ENCODE peak calls at places on chromosomes 13 and 19, in ten cellular contexts. U is pancreas, S is NB4, W is neural crest cell, X is GM12865, Y is left lung, C is heart left ventricle, I is AG09309, Q is tibial nerve, L is OCI-LY7. G is an unnamed sample.

GRCh38 chr13:112587767-112588489 is at the start of gene TUBGCP3:
- DNase-seq in S (peak), U (peak), Y (peak), C (peak), Q (peak), I (peak), L (peak), W (peak), X (peak), G (peak)

GRCh38 chr13:78323848-78324247 is 279.5 kb downstream of the POU4F1 start:
- DNase-seq in W (no peak), U (no peak), I (no peak), X (no peak), C (no peak), L (no peak), Y (no peak), Q (no peak), S (no peak), G (no peak)

GRCh38 chr13:112696001-112696868 is 6.4 kb downstream of the ATP11A start:
- DNase-seq in I (no peak), W (no peak), L (no peak), U (no peak), X (no peak), Y (peak), Q (no peak), C (no peak), S (no peak), G (no peak)

GRCh38 chr13:75512253-75512652 is 25.4 kb downstream of the COMMD6 start:
- DNase-seq in S (no peak), Y (no peak), I (no peak), U (no peak), L (no peak), C (no peak), Q (no peak), X (peak), W (no peak), G (peak)

GRCh38 chr19:293436-294110 is 2.4 kb upstream of the PLPP2 start:
- DNase-seq in X (no peak), C (no peak), W (no peak), I (no peak), S (no peak), U (peak), L (no peak), Y (no peak), Q (no peak), G (no peak)

GRCh38 chr13:22027561-22027960 is 356.7 kb downstream of the FGF9 start:
- DNase-seq in C (no peak), Y (no peak), U (no peak), L (no peak), X (no peak), Q (no peak), W (no peak), I (no peak), S (no peak), G (no peak)

GRCh38 chr19:46704379-46705076 is 12.4 kb downstream of the PRKD2 start:
- DNase-seq in C (peak), Y (peak), L (peak), I (no peak), W (peak), S (peak), X (peak), U (peak), Q (peak), G (peak)

GRCh38 chr19:7492142-7493055 is 3.6 kb upstream of the PEX11G start:
- DNase-seq in I (peak), X (no peak), S (peak), U (no peak), Y (peak), W (no peak), L (no peak), C (no peak), Q (no peak), G (no peak)

GRCh38 chr19:29260477-29261317 is 47.7 kb upstream of the UQCRFS1 start:
- DNase-seq in Y (no peak), I (no peak), L (peak), S (peak), Q (no peak), W (peak), U (no peak), C (no peak), X (peak), G (no peak)

GRCh38 chr19:4454952-4455738 is 2.4 kb downstream of the UBXN6 start:
- DNase-seq in C (no peak), I (no peak), X (no peak), W (no peak), U (peak), Q (no peak), S (no peak), L (no peak), Y (no peak), G (no peak)

GRCh38 chr19:50418186-50419021 is at the start of gene SPIB:
- DNase-seq in W (no peak), S (peak), I (no peak), Y (no peak), Q (no peak), C (no peak), L (peak), X (peak), U (peak), G (peak)

GRCh38 chr13:101307181-101307701 is 109.1 kb downstream of the NALCN start:
- DNase-seq in S (no peak), W (no peak), C (no peak), Q (no peak), X (no peak), Y (no peak), U (no peak), I (peak), L (no peak), G (no peak)

GRCh38 chr13:51769455-51770127 is 34.4 kb downstream of the DHRS12 start:
- DNase-seq in X (no peak), C (no peak), S (no peak), Y (no peak), L (no peak), Q (peak), U (peak), W (no peak), I (no peak), G (no peak)

GRCh38 chr13:51768976-51769375 is 35.0 kb downstream of the DHRS12 start:
- DNase-seq in W (no peak), X (no peak), Q (no peak), I (no peak), U (peak), L (no peak), C (no peak), S (no peak), Y (no peak), G (no peak)

GRCh38 chr13:51770160-51770559 is 33.8 kb downstream of the DHRS12 start:
- DNase-seq in W (no peak), I (no peak), Q (no peak), U (no peak), X (no peak), C (no peak), L (no peak), Y (no peak), S (no peak), G (no peak)

GRCh38 chr13:51767100-51767499 is 36.9 kb downstream of the DHRS12 start:
- DNase-seq in I (no peak), Y (no peak), C (no peak), U (no peak), X (no peak), S (peak), L (no peak), W (no peak), Q (no peak), G (no peak)

DNA sequence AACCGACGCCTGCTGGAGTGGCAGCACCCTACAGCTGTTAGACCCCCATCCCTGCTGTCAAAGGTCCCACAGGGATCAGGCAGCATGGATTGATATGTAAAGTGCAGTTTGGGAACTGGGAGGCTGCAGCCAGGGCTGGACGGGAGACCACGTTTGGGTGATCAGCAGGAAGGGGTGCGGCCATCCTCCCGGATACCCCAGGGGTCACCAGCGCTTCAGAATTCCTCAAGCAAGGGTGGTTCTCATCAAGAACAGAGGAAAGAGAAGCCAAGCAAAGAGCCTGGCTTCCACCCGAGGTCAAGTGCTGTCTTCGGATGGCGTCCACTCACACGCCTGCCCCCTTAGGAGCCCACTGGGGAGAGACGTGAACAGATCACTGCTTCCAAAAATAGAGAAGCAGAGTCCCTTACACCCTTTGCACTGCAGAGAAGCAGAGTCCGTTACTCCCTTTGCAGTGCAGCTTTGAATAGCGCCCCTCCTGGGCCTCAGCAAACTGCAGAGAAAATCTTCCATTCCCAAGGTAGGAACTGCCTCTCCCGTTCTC is 35.5 kb downstream of the DHRS12 start:
- DNase-seq in U (no peak), X (no peak), Q (no peak), L (no peak), W (no peak), Y (no peak), S (no peak), I (no peak), C (no peak), G (no peak)
- TF ChIP-seq CTCF in U (no peak), X (no peak), Q (no peak), L (no peak), W (peak), Y (no peak), S (peak), I (no peak), C (peak), G (no peak)

GRCh38 chr13:66415444-66415843 is 814.7 kb downstream of the PCDH9 start:
- DNase-seq in S (no peak), X (no peak), U (no peak), C (no peak), I (no peak), Q (no peak), L (no peak), W (no peak), Y (no peak), G (no peak)
- TF ChIP-seq CTCF in S (no peak), X (no peak), U (no peak), C (no peak), I (no peak), Q (no peak), L (no peak), W (no peak), Y (no peak), G (no peak)

GRCh38 chr19:13029301-13029880 is 34.1 kb downstream of the NFIX start:
- DNase-seq in Q (no peak), X (no peak), W (no peak), I (no peak), S (no peak), L (no peak), Y (no peak), C (no peak), U (no peak), G (no peak)

GRCh38 chr19:13031917-13032623 is 36.8 kb downstream of the NFIX start:
- DNase-seq in X (no peak), Y (no peak), Q (peak), U (no peak), S (no peak), C (no peak), W (no peak), I (no peak), L (no peak), G (no peak)

GRCh38 chr19:13028027-13028426 is 32.8 kb downstream of the NFIX start:
- DNase-seq in U (no peak), L (no peak), S (no peak), C (no peak), X (no peak), Q (no peak), Y (no peak), W (no peak), I (no peak), G (no peak)

GRCh38 chr19:13027557-13027956 is 32.3 kb downstream of the NFIX start:
- DNase-seq in W (no peak), X (no peak), Q (no peak), U (no peak), S (no peak), Y (no peak), C (no peak), I (no peak), L (no peak), G (no peak)

DNA sequence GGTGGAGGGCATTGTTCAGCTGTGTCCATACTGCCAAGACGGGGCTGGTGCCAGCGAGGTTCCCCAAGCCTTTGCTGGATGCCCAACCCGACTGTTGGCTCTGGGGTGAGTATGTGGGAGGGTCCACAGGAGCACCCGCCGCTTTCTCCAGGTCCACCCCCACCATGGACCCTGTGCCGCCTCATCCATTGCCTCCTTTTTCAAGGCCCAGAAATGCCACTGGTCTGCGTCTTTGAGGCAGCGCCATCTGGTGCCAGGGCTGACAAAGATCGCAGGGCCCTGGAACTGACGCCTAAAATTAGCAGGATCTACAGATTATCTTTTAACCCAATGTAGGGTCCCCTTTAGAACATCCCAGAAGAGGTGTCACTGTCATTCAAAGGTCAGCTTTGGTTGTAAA is 34.6 kb downstream of the NFIX start:
- DNase-seq in L (peak), Y (no peak), I (no peak), W (no peak), U (no peak), Q (no peak), S (peak), X (peak), C (no peak), G (no peak)
- TF ChIP-seq CTCF in L (peak), Y (peak), I (peak), W (peak), U (no peak), Q (peak), S (peak), X (peak), C (peak), G (peak)

GRCh38 chr13:33757713-33758112 is 60.2 kb upstream of the RFC3 start:
- DNase-seq in Q (no peak), W (no peak), L (no peak), X (peak), S (no peak), I (no peak), Y (no peak), U (no peak), C (no peak), G (peak)

GRCh38 chr13:33764716-33765115 is 53.2 kb upstream of the RFC3 start:
- DNase-seq in Y (no peak), X (no peak), I (no peak), Q (no peak), W (no peak), C (no peak), U (no peak), L (no peak), S (no peak), G (no peak)

GRCh38 chr13:33758113-33758512 is 59.8 kb upstream of the RFC3 start:
- DNase-seq in C (no peak), W (no peak), I (no peak), X (peak), Q (no peak), Y (no peak), U (no peak), L (no peak), S (no peak), G (no peak)

GRCh38 chr13:33763021-33763420 is 54.9 kb upstream of the RFC3 start:
- DNase-seq in W (no peak), U (no peak), I (no peak), X (no peak), Q (no peak), Y (no peak), L (no peak), S (no peak), C (no peak), G (no peak)

GRCh38 chr13:33761744-33762143 is 56.2 kb upstream of the RFC3 start:
- DNase-seq in I (no peak), X (no peak), Q (no peak), W (peak), U (no peak), L (peak), S (no peak), Y (no peak), C (no peak), G (no peak)
- TF ChIP-seq CTCF in I (peak), X (no peak), Q (no peak), W (peak), U (no peak), L (peak), S (no peak), Y (no peak), C (peak), G (no peak)

DNA sequence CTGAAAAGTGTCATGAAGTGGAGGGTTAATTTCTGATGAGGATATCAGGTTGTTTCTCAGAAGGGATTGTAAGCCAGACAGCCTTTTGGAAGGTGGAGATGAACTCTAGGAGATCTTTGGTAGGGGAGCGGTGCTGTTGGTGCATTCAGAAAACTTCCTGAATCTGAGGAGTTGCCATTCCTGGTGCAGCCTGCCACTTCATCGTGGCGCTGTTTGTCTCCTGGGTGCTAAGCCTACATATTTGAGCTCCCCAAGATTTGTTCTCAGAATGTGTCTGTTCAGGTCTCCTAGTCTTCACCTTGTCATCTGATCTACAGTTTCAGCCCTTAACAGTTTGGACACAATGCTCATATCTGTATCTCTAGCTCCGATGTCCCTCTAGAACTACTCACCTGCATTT is 285.6 kb downstream of the MTUS2 start:
- DNase-seq in Q (no peak), U (no peak), I (no peak), S (peak), C (no peak), W (no peak), L (no peak), Y (no peak), X (no peak), G (no peak)
- TF ChIP-seq CTCF in Q (peak), U (no peak), I (no peak), S (peak), C (no peak), W (peak), L (no peak), Y (no peak), X (peak), G (peak)

G was measured in GM13977.